ENCODE peak calls at places on chromosomes 7 and 10, in four cellular contexts. P is BE2C, U is IMR-90, S is ascending aorta. K is an unnamed sample.

GRCh38 chr7:51138121-51139085 is 178.2 kb downstream of the COBL start:
- DNase-seq in P (no peak), U (no peak), S (no peak), K (no peak)

GRCh38 chr7:41010967-41011366 is 691.9 kb downstream of the INHBA start:
- DNase-seq in P (no peak), U (no peak), S (no peak), K (no peak)

GRCh38 chr7:30206466-30206865 is 71.7 kb downstream of the MTURN start:
- DNase-seq in P (no peak), U (peak), S (no peak), K (peak)

GRCh38 chr7:144050093-144050492 is 1.3 kb downstream of the OR2A5 start:
- DNase-seq in P (no peak), U (no peak), S (no peak), K (no peak)

GRCh38 chr7:26675143-26675887 is 189.1 kb downstream of the SKAP2 start:
- DNase-seq in P (no peak), U (peak), S (no peak), K (no peak)

GRCh38 chr10:13272164-13272571 is 27.7 kb downstream of the PHYH start:
- DNase-seq in P (peak), U (peak), S (no peak), K (peak)

GRCh38 chr10:43250625-43250924 is 16.3 kb downstream of the RASGEF1A start:
- DNase-seq in P (no peak), U (no peak), S (no peak), K (no peak)

GRCh38 chr7:39069886-39070881 is 92.5 kb downstream of the POU6F2 start:
- DNase-seq in P (no peak), U (no peak), S (no peak), K (no peak)

GRCh38 chr7:1189986-1190772 is 30.2 kb upstream of the ZFAND2A start:
- DNase-seq in P (no peak), U (no peak), S (no peak), K (no peak)

GRCh38 chr7:1196950-1197349 is 35.7 kb upstream of the UNCX start:
- DNase-seq in P (no peak), U (no peak), S (no peak), K (no peak)

GRCh38 chr7:1197997-1198632 is 34.6 kb upstream of the UNCX start:
- DNase-seq in P (no peak), U (peak), S (no peak), K (no peak)

GRCh38 chr7:1192171-1192676 is 32.2 kb upstream of the ZFAND2A start:
- DNase-seq in P (no peak), U (peak), S (no peak), K (no peak)

GRCh38 chr7:1193593-1194424 is 33.8 kb upstream of the ZFAND2A start:
- DNase-seq in P (peak), U (peak), S (no peak), K (peak)
- TF ChIP-seq CTCF in P (peak), U (peak), S (peak), K (no peak)

GRCh38 chr7:91285966-91286365 is 21.7 kb downstream of the FZD1 start:
- DNase-seq in P (no peak), U (peak), S (no peak), K (no peak)

GRCh38 chr7:91289633-91290260 is 25.5 kb downstream of the FZD1 start:
- DNase-seq in P (no peak), U (no peak), S (no peak), K (no peak)

GRCh38 chr7:91286432-91286831 is 22.2 kb downstream of the FZD1 start:
- DNase-seq in P (peak), U (no peak), S (no peak), K (no peak)

GRCh38 chr7:91287685-91288084 is 23.5 kb downstream of the FZD1 start:
- DNase-seq in P (no peak), U (peak), S (no peak), K (no peak)

DNA sequence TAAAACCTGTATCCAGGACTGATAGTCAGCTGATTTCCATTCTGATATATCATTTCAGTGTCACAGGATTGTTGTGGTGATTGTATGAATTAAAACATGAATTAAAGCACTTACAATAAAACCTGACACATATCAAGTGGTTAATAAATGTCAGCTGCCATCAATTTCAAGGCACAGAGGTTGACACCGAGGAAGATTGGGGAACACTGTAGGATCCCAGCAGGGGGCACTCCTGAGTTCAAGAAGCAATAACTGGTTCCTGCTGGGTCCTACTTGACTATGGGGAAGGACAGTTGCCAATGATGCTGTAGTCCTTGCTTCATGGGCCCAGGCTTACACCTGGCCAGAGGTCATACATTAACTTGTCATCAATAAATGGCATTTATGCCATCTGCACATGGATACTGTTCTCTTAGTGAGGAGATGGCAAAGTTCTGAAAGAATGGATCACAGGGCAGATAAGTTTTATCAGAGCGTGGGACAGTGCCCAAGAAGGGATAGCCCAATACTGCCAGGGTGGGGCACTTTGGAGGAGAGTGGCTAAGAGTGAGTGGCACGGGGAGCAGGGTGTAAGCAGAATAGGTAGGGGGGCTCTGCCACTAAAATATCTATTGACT is 24.1 kb downstream of the FZD1 start:
- DNase-seq in P (peak), U (no peak), S (no peak), K (peak)
- TF ChIP-seq CTCF in P (peak), U (peak), S (no peak), K (peak)

GRCh38 chr7:112079122-112079521 is 127.1 kb downstream of the DOCK4 start:
- DNase-seq in P (no peak), U (no peak), S (no peak), K (no peak)

GRCh38 chr7:112081778-112082177 is 124.4 kb downstream of the DOCK4 start:
- DNase-seq in P (no peak), U (no peak), S (no peak), K (no peak)

GRCh38 chr7:112080974-112081373 is 125.2 kb downstream of the DOCK4 start:
- DNase-seq in P (no peak), U (peak), S (no peak), K (no peak)

GRCh38 chr7:112080441-112080840 is 125.8 kb downstream of the DOCK4 start:
- DNase-seq in P (no peak), U (peak), S (no peak), K (no peak)

GRCh38 chr7:112079671-112080070 is 126.5 kb downstream of the DOCK4 start:
- DNase-seq in P (no peak), U (peak), S (no peak), K (no peak)
- TF ChIP-seq CTCF in P (peak), U (peak), S (no peak), K (no peak)

GRCh38 chr10:131569851-131570715 is 258.6 kb upstream of the TCERG1L start:
- DNase-seq in P (no peak), U (no peak), S (no peak), K (no peak)
- TF ChIP-seq CTCF in P (no peak), U (no peak), S (no peak), K (peak)

GRCh38 chr10:34959786-34960185 is 130.4 kb downstream of the CUL2 start:
- DNase-seq in P (no peak), U (no peak), S (no peak), K (no peak)

GRCh38 chr10:34962866-34963265 is 127.3 kb downstream of the CUL2 start:
- DNase-seq in P (no peak), U (no peak), S (no peak), K (no peak)

GRCh38 chr10:34959321-34959720 is 130.8 kb downstream of the CUL2 start:
- DNase-seq in P (peak), U (no peak), S (no peak), K (peak)

GRCh38 chr10:34964166-34964800 is 125.9 kb downstream of the CUL2 start:
- DNase-seq in P (no peak), U (no peak), S (no peak), K (no peak)

GRCh38 chr10:34960983-34961382 is 129.2 kb downstream of the CUL2 start:
- DNase-seq in P (peak), U (peak), S (no peak), K (peak)
- TF ChIP-seq CTCF in P (peak), U (peak), S (no peak), K (no peak)

GRCh38 chr10:74153123-74153522 is 2.1 kb downstream of the ADK start:
- DNase-seq in P (no peak), U (peak), S (no peak), K (no peak)
- TF ChIP-seq CTCF in P (peak), U (peak), S (no peak), K (no peak)

DNA sequence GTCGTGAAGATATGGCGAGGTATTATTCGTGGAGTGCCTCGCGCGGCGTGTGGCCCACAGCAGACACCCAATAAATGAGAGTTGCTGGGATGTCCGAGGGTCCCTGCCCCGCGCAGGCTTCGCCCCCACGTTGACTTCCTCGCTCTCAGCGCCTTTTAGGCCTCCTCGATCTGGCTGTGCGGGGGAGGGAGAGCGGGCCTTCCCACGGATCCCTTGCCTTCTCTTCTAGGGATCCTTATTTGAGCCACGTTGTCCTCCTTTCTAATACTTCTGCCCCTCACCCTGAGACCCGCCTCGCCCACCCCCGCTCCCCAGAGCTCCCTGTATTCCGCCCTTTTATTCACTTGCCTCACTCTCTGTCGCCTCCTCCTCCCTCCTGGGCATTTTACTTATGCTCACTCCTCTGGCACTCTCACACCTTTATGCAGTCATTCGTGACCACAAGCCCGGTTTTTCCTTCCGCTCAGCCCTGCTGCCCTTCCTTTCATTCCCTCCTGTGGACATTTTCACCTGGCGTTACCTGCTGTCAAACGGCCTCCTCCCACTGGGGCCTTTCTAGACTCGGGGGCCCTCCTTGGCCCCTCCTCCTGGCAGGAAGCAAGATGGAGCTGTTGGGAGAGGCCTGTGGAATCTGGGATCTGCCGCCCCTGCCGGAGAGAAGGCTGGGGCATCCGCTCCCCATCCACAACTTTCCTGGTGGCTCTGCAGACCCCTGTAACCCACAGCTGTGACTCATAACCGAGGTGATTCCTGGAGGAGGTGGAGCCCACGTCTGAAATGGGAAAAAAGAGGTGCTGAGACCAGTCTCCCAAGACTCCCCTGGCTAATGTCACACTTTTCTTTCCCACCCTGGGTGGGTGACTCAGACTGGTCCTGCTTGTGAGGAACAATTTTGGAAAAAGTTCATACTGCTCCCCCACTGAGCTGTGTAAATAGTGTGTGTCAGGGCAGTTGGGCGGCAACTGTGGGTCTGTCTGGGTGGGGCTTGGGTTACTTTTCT is 1.0 kb downstream of the VCL start:
- DNase-seq in P (peak), U (peak), S (peak), K (peak)
- TF ChIP-seq CTCF in P (peak), U (peak), S (peak), K (no peak)